ENCODE peak calls at places on chromosomes 11 and 22, in five cellular contexts. One of them, this sample, is unnamed.

GRCh38 chr11:2687223-2687530 is 12.6 kb downstream of the KCNQ1OT1 start:
- DNase-seq in SK-N-MC: no peak
- DNase-seq in suprapubic skin: peak
- DNase-seq in stomach: no peak
- DNase-seq in keratinocyte: no peak
- DNase-seq in this sample: no peak

GRCh38 chr11:70717961-70718595 is 319.7 kb downstream of the CTTN start:
- DNase-seq in stomach: no peak
- DNase-seq in keratinocyte: no peak
- DNase-seq in suprapubic skin: no peak
- DNase-seq in SK-N-MC: no peak
- DNase-seq in this sample: no peak

GRCh38 chr11:128830290-128830813 is 36.7 kb downstream of the KCNJ1 start:
- DNase-seq in keratinocyte: no peak
- DNase-seq in SK-N-MC: no peak
- DNase-seq in suprapubic skin: no peak
- DNase-seq in stomach: no peak
- DNase-seq in this sample: no peak

GRCh38 chr11:134617360-134617759 is 205.3 kb upstream of the B3GAT1 start:
- DNase-seq in keratinocyte: no peak
- DNase-seq in SK-N-MC: no peak
- DNase-seq in suprapubic skin: no peak
- DNase-seq in stomach: no peak
- DNase-seq in this sample: no peak

GRCh38 chr22:33542153-33542552 is 378.1 kb downstream of the LARGE1 start:
- DNase-seq in keratinocyte: no peak
- DNase-seq in suprapubic skin: no peak
- DNase-seq in stomach: no peak
- DNase-seq in SK-N-MC: no peak
- DNase-seq in this sample: no peak

GRCh38 chr11:27088353-27088752 is 47.7 kb downstream of the BBOX1 start:
- DNase-seq in suprapubic skin: no peak
- DNase-seq in stomach: no peak
- DNase-seq in keratinocyte: no peak
- DNase-seq in SK-N-MC: no peak
- DNase-seq in this sample: no peak

GRCh38 chr11:779120-779954 is 2.0 kb upstream of the GATD1 start:
- DNase-seq in stomach: no peak
- DNase-seq in SK-N-MC: no peak
- DNase-seq in suprapubic skin: no peak
- DNase-seq in keratinocyte: no peak
- DNase-seq in this sample: no peak

GRCh38 chr22:48101704-48102103 is 1339.3 kb downstream of the TBC1D22A start:
- DNase-seq in SK-N-MC: no peak
- DNase-seq in suprapubic skin: peak
- DNase-seq in stomach: peak
- DNase-seq in keratinocyte: no peak
- DNase-seq in this sample: peak

GRCh38 chr11:64900263-64900678 is 16.7 kb downstream of the ATG2A start:
- DNase-seq in stomach: no peak
- DNase-seq in suprapubic skin: no peak
- DNase-seq in keratinocyte: no peak
- DNase-seq in SK-N-MC: no peak
- DNase-seq in this sample: no peak

GRCh38 chr11:116471608-116472007 is 301.2 kb downstream of the BUD13 start:
- DNase-seq in stomach: no peak
- DNase-seq in keratinocyte: peak
- DNase-seq in SK-N-MC: no peak
- DNase-seq in suprapubic skin: no peak
- DNase-seq in this sample: no peak

GRCh38 chr11:86370922-86371614 is 3.6 kb upstream of the CCDC81 start:
- DNase-seq in suprapubic skin: no peak
- DNase-seq in SK-N-MC: no peak
- DNase-seq in keratinocyte: peak
- DNase-seq in stomach: no peak
- DNase-seq in this sample: no peak

GRCh38 chr22:40019100-40019499 is 24.3 kb downstream of the FAM83F start:
- DNase-seq in suprapubic skin: no peak
- DNase-seq in stomach: no peak
- DNase-seq in SK-N-MC: no peak
- DNase-seq in keratinocyte: no peak
- DNase-seq in this sample: no peak

GRCh38 chr11:35114901-35115687 is 23.9 kb upstream of the CD44 start:
- DNase-seq in suprapubic skin: no peak
- DNase-seq in SK-N-MC: no peak
- DNase-seq in stomach: no peak
- DNase-seq in keratinocyte: no peak
- DNase-seq in this sample: no peak

GRCh38 chr11:106399075-106399500 is 321.6 kb downstream of the AASDHPPT start:
- DNase-seq in suprapubic skin: peak
- DNase-seq in keratinocyte: peak
- DNase-seq in SK-N-MC: no peak
- DNase-seq in stomach: no peak
- DNase-seq in this sample: peak

GRCh38 chr11:60880635-60881282 is 13.4 kb downstream of the ZP1 start:
- DNase-seq in stomach: no peak
- DNase-seq in suprapubic skin: no peak
- DNase-seq in SK-N-MC: no peak
- DNase-seq in keratinocyte: no peak
- DNase-seq in this sample: no peak

GRCh38 chr22:22033803-22034468 is 51.3 kb upstream of the TOP3B start:
- DNase-seq in SK-N-MC: no peak
- DNase-seq in suprapubic skin: no peak
- DNase-seq in stomach: no peak
- DNase-seq in keratinocyte: no peak
- DNase-seq in this sample: no peak

GRCh38 chr11:11982975-11983374 is 25.5 kb downstream of the DKK3 start:
- DNase-seq in keratinocyte: no peak
- DNase-seq in suprapubic skin: no peak
- DNase-seq in stomach: no peak
- DNase-seq in SK-N-MC: no peak
- DNase-seq in this sample: no peak

GRCh38 chr11:33646629-33647028 is 54.0 kb downstream of the C11orf91 start:
- DNase-seq in SK-N-MC: no peak
- DNase-seq in keratinocyte: no peak
- DNase-seq in stomach: no peak
- DNase-seq in suprapubic skin: no peak
- DNase-seq in this sample: no peak

GRCh38 chr11:72069787-72070251 is 10.5 kb downstream of the NUMA1 start:
- DNase-seq in suprapubic skin: peak
- DNase-seq in SK-N-MC: no peak
- DNase-seq in stomach: peak
- DNase-seq in keratinocyte: no peak
- DNase-seq in this sample: peak

GRCh38 chr11:11410626-11411025 is 57.6 kb upstream of the CSNK2A3 start:
- DNase-seq in keratinocyte: no peak
- DNase-seq in suprapubic skin: no peak
- DNase-seq in stomach: no peak
- DNase-seq in SK-N-MC: no peak
- DNase-seq in this sample: no peak

GRCh38 chr11:120324932-120325810 is at the start of gene TLCD5:
- DNase-seq in keratinocyte: no peak
- DNase-seq in SK-N-MC: no peak
- DNase-seq in suprapubic skin: no peak
- DNase-seq in stomach: peak
- DNase-seq in this sample: peak

GRCh38 chr22:35354068-35354467 is 26.8 kb upstream of the HMOX1 start:
- DNase-seq in keratinocyte: no peak
- DNase-seq in suprapubic skin: no peak
- DNase-seq in stomach: no peak
- DNase-seq in SK-N-MC: no peak
- DNase-seq in this sample: no peak

GRCh38 chr11:1727088-1727690 is 23.2 kb downstream of the IFITM10 start:
- DNase-seq in stomach: no peak
- DNase-seq in suprapubic skin: no peak
- DNase-seq in keratinocyte: no peak
- DNase-seq in SK-N-MC: no peak
- DNase-seq in this sample: no peak

GRCh38 chr22:45878901-45879551 is 97.9 kb downstream of the WNT7B start:
- DNase-seq in keratinocyte: no peak
- DNase-seq in suprapubic skin: peak
- DNase-seq in stomach: no peak
- DNase-seq in SK-N-MC: no peak
- DNase-seq in this sample: no peak

GRCh38 chr11:73095613-73096012 is 46.5 kb downstream of the FCHSD2 start:
- DNase-seq in suprapubic skin: no peak
- DNase-seq in keratinocyte: no peak
- DNase-seq in stomach: no peak
- DNase-seq in SK-N-MC: no peak
- DNase-seq in this sample: no peak

GRCh38 chr11:35105319-35106063 is 33.5 kb upstream of the CD44 start:
- DNase-seq in SK-N-MC: no peak
- DNase-seq in suprapubic skin: no peak
- DNase-seq in keratinocyte: no peak
- DNase-seq in stomach: no peak
- DNase-seq in this sample: no peak

GRCh38 chr11:96271777-96272176 is 71.2 kb downstream of the MAML2 start:
- DNase-seq in stomach: no peak
- DNase-seq in suprapubic skin: no peak
- DNase-seq in keratinocyte: no peak
- DNase-seq in SK-N-MC: no peak
- DNase-seq in this sample: no peak
- H3K27ac ChIP-seq in stomach: no peak
- H3K27ac ChIP-seq in suprapubic skin: no peak
- H3K27ac ChIP-seq in keratinocyte: no peak
- H3K27ac ChIP-seq in SK-N-MC: no peak
- H3K27ac ChIP-seq in this sample: no peak

DNA sequence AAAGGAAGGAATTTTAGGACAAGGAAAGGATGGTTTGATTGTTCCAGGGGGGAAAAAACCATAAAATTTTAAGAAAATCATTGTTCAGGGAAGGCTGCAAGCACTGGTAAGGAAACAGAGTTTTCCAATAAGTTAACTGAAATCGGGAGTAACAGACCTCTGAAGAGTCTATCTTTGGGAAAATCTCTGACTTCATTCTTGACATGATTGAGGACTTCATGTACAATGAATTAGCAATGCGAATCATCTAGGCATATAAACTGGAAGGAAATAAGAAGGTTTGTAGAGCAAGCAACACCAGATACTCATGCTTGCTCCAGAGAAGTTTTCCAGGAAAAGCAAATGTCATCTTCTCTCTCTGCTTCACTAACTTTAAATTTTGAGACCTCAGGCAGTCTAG is 18.5 kb downstream of the APLP2 start:
- DNase-seq in keratinocyte: no peak
- DNase-seq in SK-N-MC: no peak
- DNase-seq in suprapubic skin: no peak
- DNase-seq in stomach: no peak
- DNase-seq in this sample: no peak
- H3K27ac ChIP-seq in keratinocyte: no peak
- H3K27ac ChIP-seq in SK-N-MC: peak
- H3K27ac ChIP-seq in suprapubic skin: no peak
- H3K27ac ChIP-seq in stomach: no peak
- H3K27ac ChIP-seq in this sample: no peak

GRCh38 chr11:83072689-83073242 is 1.1 kb upstream of the RAB30 start:
- DNase-seq in suprapubic skin: no peak
- DNase-seq in SK-N-MC: no peak
- DNase-seq in keratinocyte: no peak
- DNase-seq in stomach: no peak
- DNase-seq in this sample: no peak
- H3K27ac ChIP-seq in suprapubic skin: peak
- H3K27ac ChIP-seq in SK-N-MC: peak
- H3K27ac ChIP-seq in keratinocyte: peak
- H3K27ac ChIP-seq in stomach: no peak
- H3K27ac ChIP-seq in this sample: peak

GRCh38 chr22:26551568-26551967 is 38.4 kb downstream of the TPST2 start:
- DNase-seq in suprapubic skin: no peak
- DNase-seq in stomach: no peak
- DNase-seq in keratinocyte: no peak
- DNase-seq in SK-N-MC: no peak
- DNase-seq in this sample: no peak

GRCh38 chr22:26548984-26549383 is 36.7 kb upstream of the TFIP11 start:
- DNase-seq in keratinocyte: peak
- DNase-seq in suprapubic skin: no peak
- DNase-seq in SK-N-MC: no peak
- DNase-seq in stomach: no peak
- DNase-seq in this sample: no peak

GRCh38 chr22:26552466-26552865 is 37.5 kb downstream of the TPST2 start:
- DNase-seq in stomach: no peak
- DNase-seq in suprapubic skin: no peak
- DNase-seq in keratinocyte: no peak
- DNase-seq in SK-N-MC: no peak
- DNase-seq in this sample: no peak

GRCh38 chr22:26549902-26550497 is 37.7 kb upstream of the TFIP11 start:
- DNase-seq in keratinocyte: no peak
- DNase-seq in stomach: no peak
- DNase-seq in SK-N-MC: no peak
- DNase-seq in suprapubic skin: no peak
- DNase-seq in this sample: no peak

DNA sequence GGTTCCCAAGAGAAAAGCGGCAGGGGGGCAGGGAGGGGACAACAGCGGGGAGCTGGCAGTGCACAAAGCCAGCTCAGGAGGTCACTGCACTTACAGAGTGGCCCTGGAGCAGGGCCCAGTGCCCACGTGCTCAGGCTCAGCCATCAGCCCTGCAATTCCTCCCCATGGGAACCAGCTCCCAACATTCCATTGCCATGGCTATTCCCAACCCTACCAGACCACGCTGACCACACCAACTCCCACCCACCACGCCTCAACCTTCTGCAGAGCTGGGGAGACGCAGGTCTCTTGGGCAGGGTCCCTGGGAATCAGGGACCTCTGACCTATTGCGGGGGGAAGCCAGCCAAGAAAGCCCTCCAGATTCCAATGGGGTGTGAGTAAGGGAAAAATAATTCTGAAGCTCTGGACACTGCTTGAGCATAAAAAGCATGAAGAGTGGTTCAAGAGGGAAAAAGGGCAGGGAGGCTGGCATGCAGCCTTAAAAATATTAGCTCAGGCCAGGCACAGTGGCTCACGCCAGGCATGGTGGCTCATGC is 38.3 kb upstream of the TFIP11 start:
- DNase-seq in keratinocyte: no peak
- DNase-seq in suprapubic skin: no peak
- DNase-seq in stomach: no peak
- DNase-seq in SK-N-MC: no peak
- DNase-seq in this sample: peak
- H3K27ac ChIP-seq in keratinocyte: no peak
- H3K27ac ChIP-seq in suprapubic skin: no peak
- H3K27ac ChIP-seq in stomach: no peak
- H3K27ac ChIP-seq in SK-N-MC: no peak
- H3K27ac ChIP-seq in this sample: peak

This sample was measured in coronary artery.